ENCODE peak calls at places on chromosome 14, in nine cellular contexts. E is left lung; X is kidney; A is AG04450; Q is cardiac fibroblast; P is GM23338; K is DND-41; R is endothelial cell; W is activated CD8-positive, alpha-beta T cell treated with anti-CD3 and anti-CD28 coated beads for 36 hours. J is an unnamed sample.
A peak's percentile ranks its signal among the peaks of the same experiment; 100 is the strongest.

GRCh38 chr14:93122820-93123219 is 7.1 kb upstream of the ITPK1 start:
- DNase-seq in K (no peak), A (no peak), Q (no peak), W (no peak), X (no peak), P (no peak), E (no peak), R (no peak), J (no peak)

GRCh38 chr14:32081901-32082300 is 4.8 kb downstream of the ARHGAP5 start:
- DNase-seq in R (no peak), E (no peak), A (no peak), P (peak; percentile 52), Q (no peak), X (no peak), W (no peak), K (no peak), J (no peak)

GRCh38 chr14:70601162-70601561 is 707 bp upstream of the MED6 start:
- DNase-seq in A (no peak), Q (peak; percentile 76), E (no peak), R (no peak), K (no peak), W (no peak), P (peak; percentile 16), X (no peak), J (no peak)

GRCh38 chr14:30243157-30243556 is 315.5 kb upstream of the PRKD1 start:
- DNase-seq in A (no peak), R (no peak), P (no peak), E (no peak), K (no peak), X (no peak), W (no peak), Q (no peak), J (no peak)

GRCh38 chr14:72559227-72559626 is 334.7 kb downstream of the DPF3 start:
- DNase-seq in A (no peak), E (no peak), K (peak; percentile 20), R (no peak), W (no peak), P (no peak), X (no peak), Q (no peak), J (no peak)

GRCh38 chr14:41548666-41549065 is 58.0 kb upstream of the LRFN5 start:
- DNase-seq in W (no peak), Q (no peak), X (no peak), K (no peak), E (no peak), P (no peak), R (no peak), A (peak; percentile 16), J (no peak)

GRCh38 chr14:82447586-82447985 is 913.9 kb upstream of the SEL1L start:
- DNase-seq in K (no peak), Q (no peak), P (peak; percentile 19), E (no peak), X (no peak), A (no peak), R (no peak), W (no peak), J (no peak)

GRCh38 chr14:82759691-82760090 is 1226.0 kb upstream of the SEL1L start:
- DNase-seq in P (no peak), R (no peak), E (no peak), Q (no peak), X (no peak), K (no peak), W (no peak), A (no peak), J (no peak)

DNA sequence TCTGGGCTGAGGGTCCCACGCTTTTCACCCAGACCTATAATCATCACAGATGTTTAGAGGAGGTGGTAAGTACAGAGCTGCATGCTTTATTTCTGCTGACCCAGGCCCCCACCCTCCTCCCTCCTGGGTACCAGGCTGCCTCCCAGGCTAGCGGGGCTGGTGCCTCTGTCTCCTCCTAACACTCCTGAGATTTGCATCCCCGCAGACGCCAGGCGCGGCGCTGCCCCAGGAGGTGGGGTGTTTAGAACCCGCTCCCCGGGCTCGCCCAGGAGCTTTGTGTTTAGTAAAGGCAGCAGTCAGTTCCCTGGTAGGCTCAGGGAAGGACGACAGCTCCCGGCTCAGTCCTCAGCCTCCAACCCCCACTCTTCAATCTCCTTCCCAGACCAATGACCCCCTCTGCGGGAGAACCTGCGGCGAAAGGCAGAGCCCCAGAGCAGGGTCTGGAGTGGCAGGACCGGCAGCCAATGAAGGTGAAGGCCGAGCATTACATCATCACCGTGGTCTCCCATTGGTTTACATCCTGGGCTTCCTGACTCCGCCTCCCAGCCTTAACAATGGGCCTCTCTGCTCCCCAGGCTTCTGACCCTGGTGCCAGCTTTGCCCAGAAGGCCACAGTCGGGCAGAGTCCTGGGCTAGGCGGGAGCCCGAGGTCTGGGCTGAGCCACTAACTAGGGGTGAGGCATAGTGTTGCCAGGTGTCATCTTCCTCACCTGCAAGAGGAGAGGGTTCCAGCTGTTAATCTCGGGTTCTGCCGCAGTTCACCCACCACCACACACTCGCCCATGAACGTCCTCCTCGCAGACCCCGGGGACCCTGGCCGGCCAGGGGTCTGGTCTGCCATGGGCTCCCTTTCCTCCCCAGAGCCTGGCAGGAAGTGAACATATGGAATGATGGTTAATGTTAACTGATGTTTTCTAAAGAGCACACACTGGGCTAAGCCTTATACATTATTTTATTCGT is 57.5 kb downstream of the CALM1 start:
- DNase-seq in E (peak; percentile 68), A (peak; percentile 45), Q (peak; percentile 77), K (peak; percentile 25), R (peak; percentile 84), X (peak; percentile 79), W (peak; percentile 29), P (peak; percentile 98), J (peak; percentile 16)
- TF ChIP-seq CTCF in E (no peak), A (no peak), Q (no peak), K (no peak), R (no peak), X (no peak), W (no peak), P (peak; percentile 39), J (no peak)

DNA sequence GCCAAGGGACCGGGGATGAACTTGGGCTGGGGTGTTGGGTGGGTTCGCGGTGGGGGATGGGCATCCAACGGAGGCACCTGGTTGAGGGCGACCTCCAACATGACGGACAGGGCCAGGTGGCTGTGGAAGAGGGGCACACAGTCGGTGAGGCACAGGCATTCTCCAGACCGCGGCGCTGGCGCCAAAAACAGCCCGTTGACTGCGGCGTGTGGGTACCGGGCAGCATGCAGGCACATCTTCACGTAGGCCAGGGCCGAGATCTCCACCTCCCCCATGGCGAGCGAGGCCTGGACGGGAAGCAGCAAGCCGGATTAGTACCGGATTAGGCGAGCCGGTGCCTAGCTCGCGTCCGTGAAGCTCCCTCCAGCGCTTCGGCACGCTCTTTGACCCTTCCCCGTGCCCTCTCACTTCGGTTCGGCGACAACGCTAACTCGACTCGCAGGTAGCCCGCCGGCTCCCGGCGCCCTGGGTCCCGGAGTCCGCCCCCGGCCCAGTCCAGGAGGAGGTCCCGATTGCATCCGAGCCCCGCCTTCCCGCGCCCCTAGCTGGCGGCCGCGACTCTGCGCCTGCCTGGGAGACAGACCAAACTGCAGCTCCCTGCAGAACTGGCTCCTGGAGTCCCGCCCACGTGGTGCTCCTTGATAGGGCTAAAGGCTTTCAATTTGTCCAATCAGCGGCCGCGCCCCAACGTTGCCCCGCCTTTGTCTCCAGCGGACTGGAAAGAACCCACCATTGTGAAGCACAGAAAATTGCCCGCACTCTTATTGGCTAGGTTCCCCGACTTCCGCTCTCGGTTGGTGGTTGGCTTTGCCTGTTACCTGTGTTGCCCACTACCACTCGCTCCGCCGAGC is at the start of gene EMC9:
- DNase-seq in A (peak; percentile 97), W (peak; percentile 100), K (peak; percentile 100), R (peak; percentile 97), E (peak; percentile 100), P (peak; percentile 100), Q (peak; percentile 99), X (peak; percentile 100), J (peak; percentile 100)
- TF ChIP-seq CTCF in A (peak; percentile 48), W (peak; percentile 39), K (peak; percentile 54), R (no peak), E (peak; percentile 53), P (peak; percentile 0), Q (peak; percentile 55), X (peak; percentile 37), J (peak; percentile 51)

GRCh38 chr14:43135877-43136411 is 1371.1 kb downstream of the FSCB start:
- DNase-seq in P (no peak), A (no peak), X (peak; percentile 49), E (no peak), R (no peak), K (no peak), Q (no peak), W (no peak), J (no peak)

DNA sequence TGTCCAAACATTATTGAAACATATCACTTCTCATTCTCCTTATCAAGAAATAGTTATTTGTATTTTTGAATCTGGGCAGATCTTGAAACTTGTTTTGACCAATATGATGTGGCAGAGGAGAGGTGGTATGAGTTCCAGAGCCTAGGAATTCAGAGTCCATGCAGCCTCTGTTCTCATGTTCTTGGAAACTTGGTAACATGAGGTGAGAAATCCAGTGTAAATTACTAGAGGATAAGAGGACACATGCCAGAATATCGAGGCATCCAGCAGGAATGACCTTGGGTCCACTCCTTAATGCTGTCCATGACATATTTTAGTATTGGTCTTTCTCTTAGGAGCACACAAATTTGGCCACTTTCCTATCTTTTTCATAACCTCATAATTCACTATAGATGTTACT is 1374.6 kb downstream of the FSCB start:
- DNase-seq in X (no peak), Q (no peak), E (no peak), R (no peak), A (no peak), P (no peak), K (no peak), W (no peak), J (no peak)
- TF ChIP-seq CTCF in X (no peak), Q (no peak), E (no peak), R (no peak), A (no peak), P (no peak), K (no peak), W (no peak), J (no peak)

GRCh38 chr14:74459981-74460380 is 33.1 kb downstream of the NPC2 start:
- DNase-seq in R (no peak), K (no peak), Q (no peak), X (peak; percentile 10), E (no peak), W (no peak), A (no peak), P (no peak), J (no peak)
- TF ChIP-seq CTCF in R (no peak), K (no peak), Q (no peak), X (no peak), E (no peak), W (no peak), A (no peak), P (no peak), J (no peak)

DNA sequence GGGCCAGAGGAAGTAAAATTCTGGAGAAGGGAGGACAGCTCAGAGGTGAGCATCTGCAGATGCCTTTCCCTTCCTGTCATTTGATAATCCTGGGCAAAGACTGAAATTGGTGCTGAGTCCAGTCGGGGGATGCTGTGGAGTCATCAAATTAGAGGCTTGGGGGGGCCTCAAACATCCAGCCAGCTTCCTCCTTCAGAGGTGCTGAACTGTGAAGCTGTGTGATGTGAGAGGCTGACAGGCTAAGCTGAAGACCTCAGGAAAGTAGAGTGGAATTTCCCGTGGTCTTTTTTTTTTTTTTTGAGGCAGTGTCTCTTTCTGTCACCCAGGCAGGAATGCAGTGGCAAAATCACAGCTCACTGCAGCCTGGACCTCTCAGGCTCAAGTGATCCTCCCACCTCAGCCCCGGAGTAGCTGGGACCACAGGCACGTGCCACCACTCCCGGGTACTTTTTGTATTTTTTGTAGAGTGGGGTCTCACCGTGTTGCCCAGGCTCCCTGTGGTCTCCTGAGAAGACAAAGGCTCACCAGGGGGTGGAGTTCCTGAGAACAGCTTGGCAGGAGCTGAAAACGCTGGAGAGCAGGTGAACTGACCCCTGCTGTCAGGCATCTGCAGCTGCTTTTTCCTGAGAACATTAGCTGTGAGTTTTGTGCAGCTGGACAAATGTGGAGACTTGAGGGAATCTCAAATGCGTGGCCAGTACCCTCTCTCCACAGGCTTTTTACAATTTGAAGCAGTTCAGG is 6.1 kb upstream of the TCL1B start:
- DNase-seq in K (no peak), R (no peak), E (no peak), W (no peak), A (no peak), P (peak; percentile 58), X (no peak), Q (no peak), J (peak; percentile 58)
- TF ChIP-seq CTCF in K (no peak), R (no peak), E (no peak), W (no peak), A (no peak), P (peak; percentile 44), X (peak; percentile 46), Q (no peak), J (peak; percentile 69)

J was measured in OCI-LY7.